ENCODE peak calls at places on chromosome 3, in six cellular contexts. U is EH, B is NCI-H1092, Z is non-pigmented ciliary epithelial cell, D is cerebellum, J is NT2/D1. X is an unnamed sample.

GRCh38 chr3:141093397-141093796 is 42.2 kb downstream of the SPSB4 start:
- DNase-seq in D (no peak), U (no peak), Z (no peak), J (no peak), B (no peak), X (no peak)

GRCh38 chr3:46001178-46001577 is 5.6 kb upstream of the FYCO1 start:
- DNase-seq in Z (no peak), B (no peak), J (no peak), U (no peak), D (no peak), X (no peak)

GRCh38 chr3:197465996-197466549 is 89.7 kb downstream of the BDH1 start:
- DNase-seq in J (no peak), Z (no peak), D (no peak), B (no peak), U (peak), X (no peak)

GRCh38 chr3:189142527-189142926 is 29.2 kb upstream of the TPRG1 start:
- DNase-seq in U (no peak), B (no peak), D (peak), J (no peak), Z (no peak), X (no peak)

GRCh38 chr3:174775603-174776002 is 83.5 kb upstream of the NAALADL2 start:
- DNase-seq in B (no peak), U (peak), J (no peak), D (no peak), Z (peak), X (no peak)

GRCh38 chr3:134799393-134799792 is 4.3 kb downstream of the EPHB1 start:
- DNase-seq in J (no peak), Z (no peak), D (peak), U (peak), B (no peak), X (no peak)

GRCh38 chr3:122797291-122797690 is 2.4 kb downstream of the SLC49A4 start:
- DNase-seq in B (no peak), Z (no peak), D (no peak), U (peak), J (no peak), X (no peak)

GRCh38 chr3:52068730-52069129 is 12.4 kb upstream of the DUSP7 start:
- DNase-seq in B (no peak), D (no peak), J (no peak), U (no peak), Z (no peak), X (no peak)

GRCh38 chr3:69651765-69652164 is 87.5 kb upstream of the MITF start:
- DNase-seq in J (no peak), B (no peak), D (no peak), U (no peak), Z (no peak), X (no peak)

GRCh38 chr3:194161181-194162045 is 25.5 kb downstream of the HES1 start:
- DNase-seq in Z (no peak), B (no peak), D (no peak), U (no peak), J (no peak), X (no peak)

GRCh38 chr3:195570344-195570743 is 13.4 kb downstream of the APOD start:
- DNase-seq in J (no peak), U (no peak), B (no peak), D (no peak), Z (no peak), X (no peak)

GRCh38 chr3:142273501-142273900 is 48.1 kb upstream of the GK5 start:
- DNase-seq in Z (no peak), B (no peak), U (no peak), D (no peak), J (no peak), X (no peak)

GRCh38 chr3:46539443-46540005 is 26.6 kb downstream of the LRRC2 start:
- DNase-seq in Z (no peak), J (no peak), B (no peak), D (no peak), U (no peak), X (no peak)

GRCh38 chr3:98695816-98696215 is 67.3 kb upstream of the ST3GAL6 start:
- DNase-seq in D (no peak), J (no peak), Z (peak), B (no peak), U (peak), X (no peak)

GRCh38 chr3:195337747-195338146 is 66.8 kb upstream of the XXYLT1 start:
- DNase-seq in B (no peak), J (no peak), D (no peak), U (no peak), Z (no peak), X (no peak)

GRCh38 chr3:94234177-94234788 is 171.4 kb downstream of the NSUN3 start:
- DNase-seq in U (peak), Z (no peak), D (peak), J (peak), B (no peak), X (no peak)

GRCh38 chr3:137012097-137012501 is 54.3 kb downstream of the IL20RB start:
- DNase-seq in U (peak), Z (no peak), D (no peak), J (no peak), B (no peak), X (no peak)

GRCh38 chr3:38153986-38154608 is 11.2 kb upstream of the OXSR1 start:
- DNase-seq in U (peak), Z (no peak), D (no peak), B (no peak), J (no peak), X (no peak)

GRCh38 chr3:8835385-8835784 is 66.0 kb upstream of the OXTR start:
- DNase-seq in J (no peak), Z (no peak), U (no peak), B (no peak), D (no peak), X (no peak)

GRCh38 chr3:136856665-136857064 is 5.3 kb upstream of the NCK1 start:
- DNase-seq in D (no peak), U (no peak), Z (no peak), J (no peak), B (no peak), X (no peak)

GRCh38 chr3:124559650-124560405 is 170.4 kb upstream of the UMPS start:
- DNase-seq in D (peak), J (peak), B (peak), U (peak), Z (peak), X (no peak)

GRCh38 chr3:120894285-120894684 is 13.7 kb upstream of the STXBP5L start:
- DNase-seq in J (no peak), D (no peak), Z (no peak), B (no peak), U (peak), X (no peak)

GRCh38 chr3:32401141-32401540 is 9.5 kb downstream of the CMTM7 start:
- DNase-seq in J (no peak), Z (no peak), U (no peak), B (no peak), D (no peak), X (no peak)

GRCh38 chr3:32684800-32685603 is at the start of gene CNOT10:
- DNase-seq in B (peak), U (peak), J (peak), Z (peak), D (peak), X (peak)

GRCh38 chr3:44584646-44585501 is at the start of gene ZNF660:
- DNase-seq in B (peak), J (peak), Z (no peak), U (peak), D (peak), X (peak)

GRCh38 chr3:66121288-66121687 is 82.6 kb upstream of the MAGI1 start:
- DNase-seq in D (no peak), Z (no peak), J (no peak), U (peak), B (no peak), X (no peak)

GRCh38 chr3:70861234-70861633 is 548.8 kb upstream of the MDFIC2 start:
- DNase-seq in B (no peak), U (peak), Z (peak), J (no peak), D (no peak), X (no peak)

GRCh38 chr3:157120071-157120892 is 39.7 kb downstream of the CCNL1 start:
- DNase-seq in J (no peak), D (no peak), U (no peak), B (no peak), Z (no peak), X (no peak)

GRCh38 chr3:194632983-194633348 is 253 bp downstream of the TMEM44 start:
- DNase-seq in Z (no peak), D (no peak), U (no peak), B (no peak), J (no peak), X (no peak)

GRCh38 chr3:45437388-45437787 is 49.0 kb downstream of the LARS2 start:
- DNase-seq in B (no peak), D (peak), Z (no peak), U (peak), J (no peak), X (no peak)

GRCh38 chr3:42739401-42740158 is 33.5 kb downstream of the CCDC13 start:
- DNase-seq in Z (no peak), D (no peak), B (no peak), U (no peak), J (no peak), X (no peak)

GRCh38 chr3:38137615-38138346 is 680 bp upstream of the MYD88 start:
- DNase-seq in Z (no peak), D (no peak), U (no peak), J (no peak), B (no peak), X (no peak)

GRCh38 chr3:69433938-69434263 is 48.0 kb upstream of the FRMD4B start:
- DNase-seq in B (no peak), D (no peak), U (peak), Z (no peak), J (no peak), X (no peak)

GRCh38 chr3:4824948-4825325 is 154.3 kb upstream of the BHLHE40 start:
- DNase-seq in B (no peak), U (peak), D (no peak), J (no peak), Z (peak), X (no peak)

GRCh38 chr3:124778061-124778460 is 47.8 kb downstream of the UMPS start:
- DNase-seq in Z (no peak), J (no peak), B (no peak), U (no peak), D (no peak), X (no peak)

GRCh38 chr3:30098656-30099454 is 507.5 kb upstream of the TGFBR2 start:
- DNase-seq in B (no peak), Z (peak), U (peak), J (no peak), D (no peak), X (no peak)

GRCh38 chr3:11832964-11833621 is 13.6 kb downstream of the TAMM41 start:
- DNase-seq in Z (no peak), J (peak), D (no peak), B (no peak), U (no peak), X (no peak)

GRCh38 chr3:52265387-52265786 is 13.1 kb downstream of the WDR82 start:
- DNase-seq in Z (no peak), B (no peak), D (no peak), J (no peak), U (no peak), X (no peak)

GRCh38 chr3:144106970-144107369 is 135.3 kb downstream of the DIPK2A start:
- DNase-seq in Z (no peak), B (no peak), J (no peak), U (no peak), D (no peak), X (no peak)